ENCODE peak calls at places on chromosomes 4 and X, in six cellular contexts. One of them, this sample, is unnamed.

GRCh38 chr4:17816142-17816541 is 5.4 kb downstream of the NCAPG start:
- DNase-seq in brain microvascular endothelial cell: no peak
- DNase-seq in cardiac muscle cell: no peak
- DNase-seq in fibroblast of pulmonary artery: no peak
- DNase-seq in cardiac fibroblast: no peak
- DNase-seq in GM12878: no peak
- DNase-seq in this sample: no peak

GRCh38 chrX:40079572-40079971 is 18.2 kb downstream of the BCOR start:
- DNase-seq in GM12878: no peak
- DNase-seq in fibroblast of pulmonary artery: no peak
- DNase-seq in brain microvascular endothelial cell: no peak
- DNase-seq in cardiac muscle cell: no peak
- DNase-seq in cardiac fibroblast: no peak
- DNase-seq in this sample: no peak

GRCh38 chrX:39652336-39652735 is 445.4 kb downstream of the BCOR start:
- DNase-seq in fibroblast of pulmonary artery: peak
- DNase-seq in cardiac muscle cell: no peak
- DNase-seq in cardiac fibroblast: peak
- DNase-seq in GM12878: no peak
- DNase-seq in brain microvascular endothelial cell: no peak
- DNase-seq in this sample: no peak

GRCh38 chr4:2800691-2801596 is 8.1 kb downstream of the SH3BP2 start:
- DNase-seq in cardiac muscle cell: peak
- DNase-seq in brain microvascular endothelial cell: no peak
- DNase-seq in GM12878: peak
- DNase-seq in fibroblast of pulmonary artery: peak
- DNase-seq in cardiac fibroblast: peak
- DNase-seq in this sample: peak

GRCh38 chr4:100823066-100823992 is 305.5 kb upstream of the EMCN start:
- DNase-seq in cardiac fibroblast: no peak
- DNase-seq in cardiac muscle cell: peak
- DNase-seq in fibroblast of pulmonary artery: peak
- DNase-seq in GM12878: peak
- DNase-seq in brain microvascular endothelial cell: peak
- DNase-seq in this sample: no peak

GRCh38 chr4:156870861-156871260 is 100.7 kb downstream of the PDGFC start:
- DNase-seq in GM12878: no peak
- DNase-seq in brain microvascular endothelial cell: no peak
- DNase-seq in cardiac muscle cell: no peak
- DNase-seq in cardiac fibroblast: no peak
- DNase-seq in fibroblast of pulmonary artery: no peak
- DNase-seq in this sample: no peak

GRCh38 chr4:610411-611261 is 14.7 kb upstream of the PDE6B start:
- DNase-seq in cardiac muscle cell: no peak
- DNase-seq in fibroblast of pulmonary artery: peak
- DNase-seq in GM12878: no peak
- DNase-seq in brain microvascular endothelial cell: peak
- DNase-seq in cardiac fibroblast: peak
- DNase-seq in this sample: no peak

GRCh38 chrX:134711135-134711941 is 53.1 kb upstream of the PLAC1 start:
- DNase-seq in fibroblast of pulmonary artery: no peak
- DNase-seq in cardiac muscle cell: no peak
- DNase-seq in brain microvascular endothelial cell: no peak
- DNase-seq in cardiac fibroblast: no peak
- DNase-seq in GM12878: no peak
- DNase-seq in this sample: no peak

GRCh38 chr4:174394915-174395314 is 111.2 kb downstream of the CEP44 start:
- DNase-seq in cardiac fibroblast: no peak
- DNase-seq in fibroblast of pulmonary artery: peak
- DNase-seq in cardiac muscle cell: no peak
- DNase-seq in brain microvascular endothelial cell: no peak
- DNase-seq in GM12878: no peak
- DNase-seq in this sample: peak

GRCh38 chrX:69615323-69615722 is 590 bp upstream of the EDA start:
- DNase-seq in GM12878: no peak
- DNase-seq in fibroblast of pulmonary artery: no peak
- DNase-seq in cardiac muscle cell: no peak
- DNase-seq in brain microvascular endothelial cell: no peak
- DNase-seq in cardiac fibroblast: no peak
- DNase-seq in this sample: no peak

GRCh38 chr4:158809611-158810486 is 41.0 kb downstream of the FNIP2 start:
- DNase-seq in brain microvascular endothelial cell: peak
- DNase-seq in cardiac muscle cell: peak
- DNase-seq in fibroblast of pulmonary artery: peak
- DNase-seq in cardiac fibroblast: peak
- DNase-seq in GM12878: peak
- DNase-seq in this sample: peak

GRCh38 chrX:14697453-14697852 is 168.1 kb downstream of the GLRA2 start:
- DNase-seq in brain microvascular endothelial cell: no peak
- DNase-seq in GM12878: no peak
- DNase-seq in cardiac muscle cell: peak
- DNase-seq in cardiac fibroblast: peak
- DNase-seq in fibroblast of pulmonary artery: peak
- DNase-seq in this sample: no peak

GRCh38 chr4:110195561-110196205 is 2.7 kb downstream of the ELOVL6 start:
- DNase-seq in brain microvascular endothelial cell: no peak
- DNase-seq in GM12878: no peak
- DNase-seq in cardiac muscle cell: no peak
- DNase-seq in cardiac fibroblast: peak
- DNase-seq in fibroblast of pulmonary artery: no peak
- DNase-seq in this sample: no peak

GRCh38 chr4:7195546-7196282 is 3.4 kb downstream of the SORCS2 start:
- DNase-seq in cardiac fibroblast: peak
- DNase-seq in fibroblast of pulmonary artery: no peak
- DNase-seq in brain microvascular endothelial cell: peak
- DNase-seq in GM12878: no peak
- DNase-seq in cardiac muscle cell: no peak
- DNase-seq in this sample: no peak

GRCh38 chr4:139207873-139208403 is 30.9 kb upstream of the ELF2 start:
- DNase-seq in brain microvascular endothelial cell: no peak
- DNase-seq in GM12878: no peak
- DNase-seq in cardiac fibroblast: no peak
- DNase-seq in fibroblast of pulmonary artery: no peak
- DNase-seq in cardiac muscle cell: no peak
- DNase-seq in this sample: no peak

GRCh38 chr4:80049402-80049801 is 23.6 kb downstream of the ANTXR2 start:
- DNase-seq in cardiac fibroblast: no peak
- DNase-seq in fibroblast of pulmonary artery: no peak
- DNase-seq in cardiac muscle cell: no peak
- DNase-seq in GM12878: no peak
- DNase-seq in brain microvascular endothelial cell: no peak
- DNase-seq in this sample: no peak

GRCh38 chr4:827209-828081 is 1.5 kb upstream of the CPLX1 start:
- DNase-seq in brain microvascular endothelial cell: no peak
- DNase-seq in fibroblast of pulmonary artery: no peak
- DNase-seq in cardiac fibroblast: no peak
- DNase-seq in cardiac muscle cell: no peak
- DNase-seq in GM12878: no peak
- DNase-seq in this sample: no peak

GRCh38 chrX:30607155-30607554 is 29.6 kb upstream of the TASL start:
- DNase-seq in cardiac fibroblast: no peak
- DNase-seq in fibroblast of pulmonary artery: no peak
- DNase-seq in cardiac muscle cell: no peak
- DNase-seq in brain microvascular endothelial cell: no peak
- DNase-seq in GM12878: no peak
- DNase-seq in this sample: no peak

GRCh38 chr4:124414641-124415040 is 297.9 kb downstream of the ANKRD50 start:
- DNase-seq in fibroblast of pulmonary artery: peak
- DNase-seq in brain microvascular endothelial cell: peak
- DNase-seq in cardiac fibroblast: no peak
- DNase-seq in cardiac muscle cell: no peak
- DNase-seq in GM12878: no peak
- DNase-seq in this sample: peak

GRCh38 chrX:28876415-28876814 is 289.2 kb downstream of the IL1RAPL1 start:
- DNase-seq in cardiac fibroblast: no peak
- DNase-seq in brain microvascular endothelial cell: no peak
- DNase-seq in GM12878: no peak
- DNase-seq in fibroblast of pulmonary artery: no peak
- DNase-seq in cardiac muscle cell: no peak
- DNase-seq in this sample: no peak

GRCh38 chrX:133921764-133922389 is 63.5 kb downstream of the GPC3 start:
- DNase-seq in fibroblast of pulmonary artery: peak
- DNase-seq in brain microvascular endothelial cell: peak
- DNase-seq in cardiac muscle cell: peak
- DNase-seq in GM12878: no peak
- DNase-seq in cardiac fibroblast: peak
- DNase-seq in this sample: no peak

GRCh38 chr4:122783301-122784215 is 43.1 kb upstream of the FGF2 start:
- DNase-seq in cardiac fibroblast: peak
- DNase-seq in GM12878: no peak
- DNase-seq in fibroblast of pulmonary artery: peak
- DNase-seq in brain microvascular endothelial cell: peak
- DNase-seq in cardiac muscle cell: peak
- DNase-seq in this sample: peak

GRCh38 chrX:67607436-67607835 is 63.6 kb downstream of the AR start:
- DNase-seq in cardiac muscle cell: no peak
- DNase-seq in GM12878: no peak
- DNase-seq in brain microvascular endothelial cell: no peak
- DNase-seq in cardiac fibroblast: no peak
- DNase-seq in fibroblast of pulmonary artery: no peak
- DNase-seq in this sample: no peak

GRCh38 chrX:1071351-1071750 is 141.1 kb downstream of the CRLF2 start:
- DNase-seq in brain microvascular endothelial cell: no peak
- DNase-seq in fibroblast of pulmonary artery: no peak
- DNase-seq in GM12878: no peak
- DNase-seq in cardiac muscle cell: no peak
- DNase-seq in cardiac fibroblast: no peak
- DNase-seq in this sample: no peak

GRCh38 chr4:27123050-27123768 is 262.6 kb downstream of the STIM2 start:
- DNase-seq in cardiac fibroblast: no peak
- DNase-seq in GM12878: no peak
- DNase-seq in cardiac muscle cell: no peak
- DNase-seq in fibroblast of pulmonary artery: no peak
- DNase-seq in brain microvascular endothelial cell: no peak
- DNase-seq in this sample: peak

GRCh38 chrX:94831364-94831763 is 1157.4 kb downstream of the FAM133A start:
- DNase-seq in GM12878: no peak
- DNase-seq in fibroblast of pulmonary artery: peak
- DNase-seq in cardiac fibroblast: peak
- DNase-seq in cardiac muscle cell: peak
- DNase-seq in brain microvascular endothelial cell: no peak
- DNase-seq in this sample: no peak

GRCh38 chr4:89284828-89285227 is 22.8 kb downstream of the GPRIN3 start:
- DNase-seq in cardiac muscle cell: no peak
- DNase-seq in fibroblast of pulmonary artery: no peak
- DNase-seq in GM12878: no peak
- DNase-seq in cardiac fibroblast: no peak
- DNase-seq in brain microvascular endothelial cell: no peak
- DNase-seq in this sample: no peak

GRCh38 chr4:7425591-7426468 is 8.9 kb downstream of the PSAPL1 start:
- DNase-seq in cardiac fibroblast: no peak
- DNase-seq in GM12878: no peak
- DNase-seq in fibroblast of pulmonary artery: no peak
- DNase-seq in brain microvascular endothelial cell: no peak
- DNase-seq in cardiac muscle cell: no peak
- DNase-seq in this sample: no peak

GRCh38 chrX:107659768-107660167 is 31.5 kb downstream of the PRPS1 start:
- DNase-seq in GM12878: no peak
- DNase-seq in brain microvascular endothelial cell: peak
- DNase-seq in cardiac muscle cell: peak
- DNase-seq in cardiac fibroblast: peak
- DNase-seq in fibroblast of pulmonary artery: peak
- DNase-seq in this sample: no peak

GRCh38 chr4:152277333-152277732 is 258.6 kb downstream of the FBXW7 start:
- DNase-seq in cardiac fibroblast: no peak
- DNase-seq in fibroblast of pulmonary artery: no peak
- DNase-seq in GM12878: no peak
- DNase-seq in cardiac muscle cell: no peak
- DNase-seq in brain microvascular endothelial cell: no peak
- DNase-seq in this sample: no peak
- H3K4me3 ChIP-seq in cardiac fibroblast: no peak
- H3K4me3 ChIP-seq in fibroblast of pulmonary artery: no peak
- H3K4me3 ChIP-seq in GM12878: no peak
- H3K4me3 ChIP-seq in cardiac muscle cell: no peak
- H3K4me3 ChIP-seq in brain microvascular endothelial cell: no peak
- H3K4me3 ChIP-seq in this sample: no peak

DNA sequence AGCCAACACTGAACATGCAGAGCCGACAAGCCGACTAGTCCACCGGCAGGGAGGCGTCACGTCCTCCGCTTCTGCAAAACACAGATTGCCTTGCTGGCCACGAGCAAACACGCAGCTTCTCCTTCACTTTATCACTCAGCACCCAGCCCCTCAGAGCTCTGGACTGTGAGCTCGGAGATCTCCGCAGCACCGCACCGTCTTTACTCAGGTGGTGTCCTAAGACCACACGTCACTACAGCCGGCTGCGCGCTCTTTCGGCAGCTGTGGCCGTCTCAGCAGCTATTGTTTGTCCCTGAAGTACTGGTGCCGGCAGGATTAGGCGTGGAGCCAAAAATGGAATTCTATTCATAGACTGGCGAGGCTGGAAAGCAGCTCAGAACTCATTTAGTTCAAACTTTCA is 72.0 kb downstream of the FAT1 start:
- DNase-seq in cardiac muscle cell: peak
- DNase-seq in GM12878: no peak
- DNase-seq in fibroblast of pulmonary artery: peak
- DNase-seq in brain microvascular endothelial cell: peak
- DNase-seq in cardiac fibroblast: peak
- DNase-seq in this sample: peak
- H3K4me3 ChIP-seq in cardiac muscle cell: no peak
- H3K4me3 ChIP-seq in GM12878: no peak
- H3K4me3 ChIP-seq in fibroblast of pulmonary artery: no peak
- H3K4me3 ChIP-seq in brain microvascular endothelial cell: peak
- H3K4me3 ChIP-seq in cardiac fibroblast: peak
- H3K4me3 ChIP-seq in this sample: peak

DNA sequence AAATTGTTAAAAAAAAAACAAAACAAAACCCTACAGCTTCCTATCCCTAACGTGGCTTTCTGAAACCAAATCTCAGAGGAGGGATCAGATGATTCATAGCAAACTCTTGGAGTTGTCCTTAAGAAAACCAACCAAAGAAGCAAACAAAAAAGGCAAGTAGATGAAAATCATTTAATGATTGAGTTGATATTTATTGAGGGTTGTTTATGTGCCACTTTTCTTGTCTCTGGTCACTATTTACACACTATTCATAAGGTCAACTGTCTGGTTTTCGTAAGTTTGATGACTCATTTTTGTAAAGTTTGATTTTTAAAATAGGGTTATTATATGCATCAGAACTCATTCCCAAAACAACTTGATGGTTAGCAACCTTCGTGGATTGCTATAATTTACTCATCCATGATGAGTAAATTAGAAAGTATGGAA is 133.4 kb downstream of the UNC5C start:
- DNase-seq in fibroblast of pulmonary artery: peak
- DNase-seq in cardiac muscle cell: no peak
- DNase-seq in brain microvascular endothelial cell: peak
- DNase-seq in cardiac fibroblast: peak
- DNase-seq in GM12878: no peak
- DNase-seq in this sample: no peak
- H3K4me3 ChIP-seq in fibroblast of pulmonary artery: no peak
- H3K4me3 ChIP-seq in cardiac muscle cell: no peak
- H3K4me3 ChIP-seq in brain microvascular endothelial cell: no peak
- H3K4me3 ChIP-seq in cardiac fibroblast: no peak
- H3K4me3 ChIP-seq in GM12878: no peak
- H3K4me3 ChIP-seq in this sample: no peak

DNA sequence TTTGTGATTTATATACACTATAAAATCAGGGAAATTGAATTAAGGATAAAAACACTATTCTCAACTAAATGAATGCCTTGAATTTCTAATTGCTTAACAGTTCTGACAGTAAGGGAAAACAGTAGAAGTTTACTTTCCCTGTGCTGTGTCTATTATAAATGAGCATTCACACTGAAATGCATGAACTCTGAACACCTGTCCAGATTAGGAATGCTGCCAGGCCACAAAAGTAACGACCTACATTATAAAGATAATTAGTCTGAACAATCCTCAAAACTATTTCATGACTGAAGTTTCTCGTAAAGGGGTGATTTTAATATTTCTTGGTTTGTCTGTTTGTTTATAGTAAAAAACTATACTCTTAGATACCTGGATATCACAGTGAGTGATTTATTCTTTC is 2.0 kb downstream of the NDST3 start:
- DNase-seq in cardiac fibroblast: no peak
- DNase-seq in GM12878: no peak
- DNase-seq in cardiac muscle cell: no peak
- DNase-seq in fibroblast of pulmonary artery: no peak
- DNase-seq in brain microvascular endothelial cell: no peak
- DNase-seq in this sample: no peak
- H3K4me3 ChIP-seq in cardiac fibroblast: no peak
- H3K4me3 ChIP-seq in GM12878: no peak
- H3K4me3 ChIP-seq in cardiac muscle cell: no peak
- H3K4me3 ChIP-seq in fibroblast of pulmonary artery: no peak
- H3K4me3 ChIP-seq in brain microvascular endothelial cell: no peak
- H3K4me3 ChIP-seq in this sample: no peak

This sample was measured in astrocyte of the cerebellum.